ENCODE peak calls at places on chromosome 7, in eight cellular contexts. S is epithelial cell of esophagus, W is kidney tubule cell, T is neural crest cell, G is EL, K is NCI-H2171, P is NCI-H1436 treated with DMSO at 0.1 percent for 48 hours, X is AG20443. A is an unnamed sample.

GRCh38 chr7:20172736-20173334 is 44.3 kb downstream of the MACC1 start:
- DNase-seq in S (peak), W (peak), T (peak), G (peak), K (peak), P (no peak), X (peak), A (no peak)

GRCh38 chr7:5373300-5373699 is 50.3 kb downstream of the TNRC18 start:
- DNase-seq in S (no peak), W (no peak), T (no peak), G (no peak), K (no peak), P (no peak), X (no peak), A (no peak)

GRCh38 chr7:3117488-3118228 is 74.0 kb upstream of the CARD11 start:
- DNase-seq in S (no peak), W (no peak), T (no peak), G (no peak), K (no peak), P (no peak), X (no peak), A (no peak)

GRCh38 chr7:10116511-10116910 is 857.2 kb upstream of the PHF14 start:
- DNase-seq in S (peak), W (peak), T (no peak), G (no peak), K (no peak), P (no peak), X (no peak), A (no peak)

GRCh38 chr7:100583132-100584045 is 2.5 kb downstream of the LRCH4 start:
- DNase-seq in S (peak), W (peak), T (no peak), G (peak), K (peak), P (no peak), X (no peak), A (no peak)

GRCh38 chr7:45001138-45001694 is 1.2 kb downstream of the CCM2 start:
- DNase-seq in S (peak), W (peak), T (no peak), G (no peak), K (no peak), P (no peak), X (no peak), A (no peak)

GRCh38 chr7:114656471-114656870 is 241.9 kb downstream of the FOXP2 start:
- DNase-seq in S (no peak), W (no peak), T (no peak), G (no peak), K (peak), P (no peak), X (no peak), A (no peak)

GRCh38 chr7:84264341-84264740 is 69.8 kb upstream of the SEMA3A start:
- DNase-seq in S (peak), W (no peak), T (no peak), G (peak), K (no peak), P (no peak), X (no peak), A (no peak)

GRCh38 chr7:1401011-1401410 is 58.3 kb downstream of the MICALL2 start:
- DNase-seq in S (no peak), W (peak), T (no peak), G (no peak), K (no peak), P (no peak), X (no peak), A (no peak)

GRCh38 chr7:136303162-136303561 is 326.0 kb upstream of the MTPN start:
- DNase-seq in S (peak), W (no peak), T (no peak), G (peak), K (no peak), P (no peak), X (no peak), A (no peak)

GRCh38 chr7:16347461-16348192 is 73.7 kb downstream of the CRPPA start:
- DNase-seq in S (peak), W (peak), T (no peak), G (peak), K (no peak), P (no peak), X (no peak), A (no peak)

GRCh38 chr7:13416071-13416470 is 573.4 kb downstream of the ETV1 start:
- DNase-seq in S (no peak), W (no peak), T (no peak), G (no peak), K (no peak), P (no peak), X (no peak), A (no peak)

GRCh38 chr7:149071641-149072437 is 18.7 kb downstream of the ZNF786 start:
- DNase-seq in S (peak), W (no peak), T (peak), G (no peak), K (no peak), P (no peak), X (no peak), A (no peak)

GRCh38 chr7:132654150-132654549 is 77.9 kb upstream of the PLXNA4 start:
- DNase-seq in S (no peak), W (peak), T (no peak), G (no peak), K (no peak), P (no peak), X (peak), A (no peak)

GRCh38 chr7:1227814-1228534 is 4.7 kb upstream of the UNCX start:
- DNase-seq in S (no peak), W (no peak), T (no peak), G (no peak), K (peak), P (no peak), X (no peak), A (no peak)

A was measured in epithelial cell of prostate.